ENCODE peak calls at places on chromosomes 7 and 10, in five cellular contexts. W, D, Q, A and R are unnamed samples.

GRCh38 chr10:102696736-102697135 is 17.5 kb downstream of the ARL3 start:
- DNase-seq in D (no peak), W (no peak), Q (no peak), A (no peak), R (no peak)

GRCh38 chr10:73522263-73522662 is 26.4 kb upstream of the PPP3CB start:
- DNase-seq in W (no peak), Q (no peak), A (no peak), D (no peak), R (no peak)

GRCh38 chr10:46215426-46215825 is 71.4 kb upstream of the ANTXRL start:
- DNase-seq in A (no peak), Q (no peak), D (no peak), W (no peak), R (peak; percentile 4)

GRCh38 chr7:39667354-39667923 is 44.1 kb downstream of the RALA start:
- DNase-seq in W (no peak), A (no peak), Q (no peak), D (no peak), R (no peak)

GRCh38 chr7:29879609-29880008 is 73.3 kb downstream of the WIPF3 start:
- DNase-seq in Q (no peak), D (no peak), W (no peak), A (peak; percentile 63), R (no peak)

GRCh38 chr7:106283831-106284515 is 810 bp downstream of the NAMPT start:
- DNase-seq in A (peak; percentile 66), W (peak; percentile 22), D (peak; percentile 44), Q (peak; percentile 53), R (peak; percentile 46)

GRCh38 chr7:19958309-19958896 is 185.0 kb upstream of the TMEM196 start:
- DNase-seq in A (no peak), D (no peak), W (no peak), Q (no peak), R (no peak)

GRCh38 chr10:43696909-43697499 is 48.3 kb upstream of the ZNF32 start:
- DNase-seq in Q (no peak), D (no peak), A (no peak), W (no peak), R (no peak)

GRCh38 chr10:14397069-14397468 is 66.3 kb upstream of the FRMD4A start:
- DNase-seq in W (no peak), A (peak; percentile 31), Q (peak; percentile 73), D (peak; percentile 29), R (no peak)

GRCh38 chr10:22615819-22616499 is 98.4 kb downstream of the PIP4K2A start:
- DNase-seq in W (peak; percentile 59), A (peak; percentile 50), Q (peak; percentile 38), D (no peak), R (no peak)

GRCh38 chr10:80501913-80502521 is 35.7 kb upstream of the SH2D4B start:
- DNase-seq in W (no peak), Q (no peak), D (no peak), A (no peak), R (no peak)

GRCh38 chr7:95595825-95596182 is 512 bp downstream of the PDK4 start:
- DNase-seq in D (no peak), W (no peak), A (no peak), Q (no peak), R (no peak)

GRCh38 chr7:71198887-71199286 is 66.9 kb downstream of the GALNT17 start:
- DNase-seq in Q (no peak), A (no peak), W (no peak), D (no peak), R (no peak)

GRCh38 chr7:157805716-157806115 is 468.9 kb downstream of the DNAJB6 start:
- DNase-seq in Q (no peak), D (no peak), W (no peak), A (no peak), R (no peak)

GRCh38 chr7:96596120-96596826 is 113.4 kb downstream of the SEM1 start:
- DNase-seq in A (no peak), D (peak; percentile 17), W (no peak), Q (no peak), R (no peak)

GRCh38 chr10:120738658-120739057 is 112.5 kb upstream of the WDR11 start:
- DNase-seq in W (no peak), Q (no peak), D (no peak), A (no peak), R (no peak)

GRCh38 chr7:49400891-49401550 is 372.4 kb upstream of the VWC2 start:
- DNase-seq in Q (no peak), D (no peak), A (no peak), W (no peak), R (no peak)

GRCh38 chr7:154929006-154929726 is 73.8 kb downstream of the PAXIP1 start:
- DNase-seq in D (no peak), A (no peak), W (no peak), Q (no peak), R (no peak)

GRCh38 chr7:28376634-28377033 is 35.7 kb upstream of the CREB5 start:
- DNase-seq in Q (no peak), A (no peak), D (no peak), W (no peak), R (no peak)

GRCh38 chr7:106010866-106011265 is 47.8 kb downstream of the CDHR3 start:
- DNase-seq in Q (no peak), D (no peak), A (no peak), W (no peak), R (no peak)

GRCh38 chr7:46385662-46386309 is 464.7 kb upstream of the IGFBP3 start:
- DNase-seq in D (no peak), A (no peak), W (no peak), Q (no peak), R (no peak)

GRCh38 chr7:128915271-128915819 is 4.8 kb upstream of the KCP start:
- DNase-seq in Q (no peak), A (no peak), W (no peak), D (peak; percentile 49), R (peak; percentile 67)

GRCh38 chr10:66283064-66283463 is 642.8 kb upstream of the LRRTM3 start:
- DNase-seq in W (no peak), D (no peak), Q (no peak), A (no peak), R (no peak)

GRCh38 chr10:986137-986825 is 2.0 kb upstream of the GTPBP4 start:
- DNase-seq in D (no peak), W (no peak), Q (no peak), A (no peak), R (no peak)

GRCh38 chr7:922334-923107 is 32.0 kb downstream of the ADAP1 start:
- DNase-seq in W (peak; percentile 63), A (peak; percentile 12), Q (no peak), D (no peak), R (no peak)

GRCh38 chr10:13684252-13684791 is 97.6 kb downstream of the PRPF18 start:
- DNase-seq in Q (peak; percentile 88), A (peak; percentile 60), D (no peak), W (no peak), R (no peak)

GRCh38 chr7:81769891-81770818 is at the start of gene HGF:
- DNase-seq in D (peak; percentile 50), W (no peak), Q (peak; percentile 58), A (peak; percentile 75), R (peak; percentile 8)

GRCh38 chr7:28144266-28144665 is 36.3 kb downstream of the JAZF1 start:
- DNase-seq in Q (no peak), D (peak; percentile 64), W (no peak), A (no peak), R (peak; percentile 44)

GRCh38 chr10:48219194-48219593 is 55.3 kb downstream of the FRMPD2 start:
- DNase-seq in A (no peak), W (no peak), D (no peak), Q (no peak), R (no peak)

GRCh38 chr10:97099089-97099488 is 86.7 kb downstream of the SLIT1 start:
- DNase-seq in W (no peak), A (no peak), D (no peak), Q (no peak), R (no peak)

GRCh38 chr7:155213955-155214327 is 83.7 kb upstream of the INSIG1 start:
- DNase-seq in D (no peak), A (no peak), W (no peak), Q (no peak), R (no peak)

GRCh38 chr7:100949931-100950443 is 653 bp downstream of the MUC3A start:
- DNase-seq in Q (no peak), W (no peak), D (no peak), A (no peak), R (peak; percentile 63)
- H3K27me3 ChIP-seq in Q (peaks cover 85% of the 10 kb centered on the region), W (peaks cover 8% of the 10 kb centered on the region), D (no peaks in the 10 kb centered on the region), A (peaks cover 60% of the 10 kb centered on the region), R (no peaks in the 10 kb centered on the region)

DNA sequence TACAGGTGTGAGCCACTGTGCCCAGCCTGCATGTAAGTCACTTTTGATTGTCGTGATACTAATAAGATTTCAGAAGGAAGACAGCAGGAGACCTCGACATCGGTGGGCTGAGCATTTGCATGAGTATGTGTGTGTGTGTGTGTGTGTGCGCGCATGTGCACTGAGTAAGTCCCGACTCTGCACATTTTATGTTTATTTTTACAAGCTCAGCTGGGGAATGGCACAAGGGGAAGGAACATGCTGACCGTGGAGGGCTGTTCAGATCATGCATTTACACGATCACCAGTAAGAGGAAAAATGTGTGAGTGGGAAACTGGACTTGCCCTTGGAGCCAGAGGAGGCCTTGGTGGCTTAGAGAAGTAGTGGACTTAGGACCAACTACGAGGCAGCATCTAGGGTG is 41.4 kb downstream of the IL2RA start:
- DNase-seq in W (no peak), D (no peak), A (peak; percentile 46), Q (no peak), R (no peak)
- H3K27me3 ChIP-seq in W (no peaks in the 10 kb centered on the region), D (no peaks in the 10 kb centered on the region), A (no peaks in the 10 kb centered on the region), Q (no peaks in the 10 kb centered on the region), R (no peaks in the 10 kb centered on the region)

GRCh38 chr10:36172054-36172531 is 530.0 kb upstream of the FZD8 start:
- DNase-seq in D (no peak), A (no peak), W (no peak), Q (no peak), R (no peak)
- H3K27me3 ChIP-seq in D (no peaks in the 10 kb centered on the region), A (no peaks in the 10 kb centered on the region), W (no peaks in the 10 kb centered on the region), Q (no peaks in the 10 kb centered on the region), R (no peaks in the 10 kb centered on the region)

DNA sequence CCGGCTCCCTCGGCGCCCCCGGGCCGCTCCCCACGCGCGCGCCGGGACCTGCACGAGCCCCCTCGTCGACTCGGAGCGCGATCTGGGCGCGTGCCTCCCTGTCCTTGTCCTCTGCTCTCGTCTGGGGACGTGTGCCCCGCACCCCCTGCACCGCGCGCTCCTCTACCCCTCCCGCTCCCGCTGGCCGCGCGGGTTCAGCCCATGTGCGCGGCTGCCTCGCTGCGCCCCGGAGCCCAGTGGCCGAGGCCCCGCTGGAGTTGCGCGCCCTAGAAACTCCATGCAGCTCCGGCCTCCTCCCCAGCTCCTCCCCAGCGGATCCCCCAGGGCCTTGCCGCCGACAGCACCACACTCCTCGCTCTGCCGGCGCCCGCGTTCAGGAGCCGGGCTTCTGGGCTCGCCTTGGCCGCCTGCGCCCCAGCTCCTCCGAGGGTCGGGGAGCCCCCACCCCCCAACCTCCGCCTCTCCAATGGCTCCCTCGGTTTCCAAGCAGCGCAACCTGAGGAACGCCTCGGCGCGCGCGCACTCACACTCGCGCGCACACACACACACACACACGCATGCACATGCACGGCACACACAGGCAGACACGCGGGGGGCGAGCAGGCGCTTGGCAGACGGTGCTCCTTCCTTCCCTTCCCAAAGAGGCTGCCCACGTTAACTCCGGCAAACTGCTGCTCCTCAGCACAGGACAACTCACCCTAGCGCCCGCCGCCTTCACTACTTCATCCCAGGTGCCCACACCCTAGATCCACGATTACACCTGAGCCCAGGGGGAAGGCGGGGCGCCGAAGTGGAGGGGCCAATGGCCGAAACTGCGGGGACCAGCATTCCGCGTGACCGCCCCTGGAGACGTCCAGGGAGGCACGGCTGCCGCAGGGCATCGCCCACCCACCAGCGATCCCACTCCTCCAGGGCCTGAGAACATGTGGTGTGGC is 75.0 kb downstream of the CALN1 start:
- DNase-seq in Q (no peak), D (peak; percentile 75), A (no peak), W (no peak), R (peak; percentile 81)
- H3K27me3 ChIP-seq in Q (peaks cover 90% of the 10 kb centered on the region), D (peaks cover 32% of the 10 kb centered on the region), A (peaks cover 38% of the 10 kb centered on the region), W (no peaks in the 10 kb centered on the region), R (peaks cover 31% of the 10 kb centered on the region)